ENCODE peak calls at places on chromosomes 3 and 15, in nine cellular contexts. K is stimulated activated CD4-positive, alpha-beta T cell treated with anti-CD3 and anti-CD28 coated beads, Interleukin-12 subunit alpha, Interleukin-12 subunit beta, amount 100 ng/mL, for 4 hours; A is CD4-positive, CD25-positive, alpha-beta regulatory T cell; M is SK-MEL-5; H is activated naive CD4-positive, alpha-beta T cell treated with anti-CD3 and anti-CD28 coated beads, Interleukin-2, amount 50 U/mL, for 72 hours; E is GM12892; F is lower lobe of right lung; N is iPS-NIHi11; U is stimulated activated CD8-positive, alpha-beta memory T cell treated with anti-CD3 and anti-CD28 coated beads, Interleukin-12 subunit alpha, Interleukin-12 subunit beta, amount 100 ng/mL, for 1 hour. I is an unnamed sample.

GRCh38 chr3:37973250-37974054 is 17.1 kb upstream of the VILL start:
- DNase-seq in K (no peak), A (no peak), M (no peak), H (no peak), E (no peak), F (no peak), N (no peak), U (no peak), I (no peak)

GRCh38 chr15:92801774-92802464 is 98.2 kb upstream of the CHD2 start:
- DNase-seq in K (no peak), A (no peak), M (no peak), H (no peak), E (no peak), F (peak; percentile 76), N (no peak), U (no peak), I (peak; percentile 93)

GRCh38 chr3:146403792-146404191 is 65.6 kb downstream of the PLSCR2 start:
- DNase-seq in K (no peak), A (no peak), M (no peak), H (no peak), E (no peak), F (no peak), N (no peak), U (no peak), I (no peak)

GRCh38 chr3:115245437-115245836 is 98.3 kb upstream of the ZBTB20 start:
- DNase-seq in K (no peak), A (no peak), M (no peak), H (no peak), E (no peak), F (no peak), N (no peak), U (no peak), I (peak; percentile 96)

GRCh38 chr15:70528270-70528706 is 235.1 kb downstream of the UACA start:
- DNase-seq in K (peak; percentile 43), A (peak; percentile 71), M (no peak), H (peak; percentile 48), E (peak; percentile 29), F (no peak), N (no peak), U (peak; percentile 25), I (peak; percentile 90)

GRCh38 chr3:65888980-65889706 is 149.6 kb downstream of the MAGI1 start:
- DNase-seq in K (no peak), A (no peak), M (peak; percentile 44), H (no peak), E (no peak), F (no peak), N (no peak), U (no peak), I (peak; percentile 89)

GRCh38 chr15:56058986-56059385 is 65.6 kb upstream of the NEDD4 start:
- DNase-seq in K (no peak), A (no peak), M (no peak), H (no peak), E (no peak), F (no peak), N (no peak), U (no peak), I (no peak)

GRCh38 chr3:169324454-169324789 is 339.1 kb downstream of the MECOM start:
- DNase-seq in K (no peak), A (no peak), M (no peak), H (no peak), E (no peak), F (no peak), N (no peak), U (no peak), I (no peak)

GRCh38 chr15:50176869-50177268 is 5.1 kb upstream of the SLC27A2 start:
- DNase-seq in K (no peak), A (no peak), M (no peak), H (no peak), E (no peak), F (no peak), N (no peak), U (no peak), I (no peak)

GRCh38 chr15:71295242-71296031 is 180.2 kb downstream of the THSD4 start:
- DNase-seq in K (no peak), A (no peak), M (no peak), H (peak; percentile 19), E (no peak), F (no peak), N (no peak), U (no peak), I (peak; percentile 100)

GRCh38 chr3:177106184-177106583 is 91.1 kb downstream of the TBL1XR1 start:
- DNase-seq in K (no peak), A (no peak), M (no peak), H (no peak), E (no peak), F (no peak), N (no peak), U (no peak), I (no peak)

GRCh38 chr3:161977063-161977462 is 480.5 kb downstream of the OTOL1 start:
- DNase-seq in K (no peak), A (no peak), M (no peak), H (no peak), E (no peak), F (no peak), N (no peak), U (no peak), I (peak; percentile 27)

GRCh38 chr3:42756681-42757213 is 16.3 kb downstream of the CCDC13 start:
- DNase-seq in K (no peak), A (no peak), M (no peak), H (no peak), E (no peak), F (no peak), N (no peak), U (no peak), I (no peak)

GRCh38 chr15:67142142-67143092 is 77.0 kb downstream of the SMAD3 start:
- DNase-seq in K (no peak), A (no peak), M (no peak), H (no peak), E (no peak), F (no peak), N (no peak), U (no peak), I (peak; percentile 82)

GRCh38 chr3:45984331-45985312 is 11.0 kb downstream of the FYCO1 start:
- DNase-seq in K (no peak), A (no peak), M (no peak), H (no peak), E (no peak), F (no peak), N (no peak), U (no peak), I (no peak)

GRCh38 chr3:20352547-20353164 is 166.7 kb upstream of the SGO1 start:
- DNase-seq in K (no peak), A (no peak), M (peak; percentile 37), H (no peak), E (no peak), F (no peak), N (no peak), U (no peak), I (peak; percentile 4)

GRCh38 chr15:88393719-88394519 is 73.3 kb downstream of the MRPL46 start:
- DNase-seq in K (no peak), A (no peak), M (no peak), H (no peak), E (no peak), F (no peak), N (no peak), U (no peak), I (no peak)

GRCh38 chr15:58212909-58213526 is 74.8 kb downstream of the AQP9 start:
- DNase-seq in K (no peak), A (no peak), M (peak; percentile 87), H (no peak), E (no peak), F (no peak), N (peak; percentile 69), U (no peak), I (peak; percentile 64)

GRCh38 chr3:133466531-133467386 is 66.9 kb downstream of the BFSP2 start:
- DNase-seq in K (no peak), A (no peak), M (no peak), H (no peak), E (no peak), F (no peak), N (no peak), U (no peak), I (no peak)

GRCh38 chr15:29652595-29652994 is 169.7 kb downstream of the TJP1 start:
- DNase-seq in K (no peak), A (no peak), M (no peak), H (no peak), E (no peak), F (no peak), N (no peak), U (no peak), I (no peak)

GRCh38 chr3:32296251-32297204 is 58.0 kb downstream of the CMTM8 start:
- DNase-seq in K (peak; percentile 52), A (peak; percentile 65), M (peak; percentile 73), H (peak; percentile 59), E (peak; percentile 33), F (peak; percentile 69), N (peak; percentile 87), U (peak; percentile 41), I (peak; percentile 55)

GRCh38 chr3:94252316-94252715 is 189.5 kb downstream of the NSUN3 start:
- DNase-seq in K (no peak), A (no peak), M (no peak), H (no peak), E (no peak), F (no peak), N (no peak), U (no peak), I (no peak)

I was measured in RPMI7951.